ENCODE peak calls at places on chromosomes 12 and 14, in ten cellular contexts. One of them, this sample, is unnamed.

GRCh38 chr12:1811281-1811947 is 9.0 kb upstream of the LRTM2 start:
- DNase-seq in cardiac muscle cell: no peak
- DNase-seq in DND-41: no peak
- DNase-seq in HCT116: no peak
- DNase-seq in heart right ventricle: no peak
- DNase-seq in right cardiac atrium: no peak
- DNase-seq in tibial artery: no peak
- DNase-seq in iPS DF 6.9: no peak
- DNase-seq in psoas muscle: no peak
- DNase-seq in kidney: peak
- DNase-seq in this sample: no peak

GRCh38 chr14:62468946-62469345 is 576.3 kb downstream of the KCNH5 start:
- DNase-seq in psoas muscle: no peak
- DNase-seq in cardiac muscle cell: no peak
- DNase-seq in iPS DF 6.9: no peak
- DNase-seq in DND-41: no peak
- DNase-seq in tibial artery: no peak
- DNase-seq in heart right ventricle: no peak
- DNase-seq in HCT116: no peak
- DNase-seq in kidney: no peak
- DNase-seq in right cardiac atrium: no peak
- DNase-seq in this sample: no peak

GRCh38 chr14:92341791-92342190 is 18.8 kb downstream of the SLC24A4 start:
- DNase-seq in HCT116: no peak
- DNase-seq in tibial artery: no peak
- DNase-seq in DND-41: no peak
- DNase-seq in kidney: no peak
- DNase-seq in iPS DF 6.9: no peak
- DNase-seq in cardiac muscle cell: no peak
- DNase-seq in psoas muscle: no peak
- DNase-seq in heart right ventricle: no peak
- DNase-seq in right cardiac atrium: no peak
- DNase-seq in this sample: no peak

GRCh38 chr12:121283841-121284240 is 12.7 kb downstream of the CAMKK2 start:
- DNase-seq in psoas muscle: no peak
- DNase-seq in HCT116: no peak
- DNase-seq in DND-41: no peak
- DNase-seq in cardiac muscle cell: no peak
- DNase-seq in iPS DF 6.9: no peak
- DNase-seq in heart right ventricle: no peak
- DNase-seq in kidney: peak
- DNase-seq in tibial artery: no peak
- DNase-seq in right cardiac atrium: no peak
- DNase-seq in this sample: no peak

GRCh38 chr12:12947902-12948301 is 4.1 kb downstream of the GPRC5D start:
- DNase-seq in right cardiac atrium: no peak
- DNase-seq in HCT116: no peak
- DNase-seq in cardiac muscle cell: no peak
- DNase-seq in kidney: no peak
- DNase-seq in iPS DF 6.9: no peak
- DNase-seq in DND-41: no peak
- DNase-seq in psoas muscle: no peak
- DNase-seq in tibial artery: no peak
- DNase-seq in heart right ventricle: no peak
- DNase-seq in this sample: no peak

GRCh38 chr14:24232121-24232644 is at the start of gene NEDD8:
- DNase-seq in kidney: peak
- DNase-seq in psoas muscle: peak
- DNase-seq in HCT116: peak
- DNase-seq in cardiac muscle cell: peak
- DNase-seq in DND-41: peak
- DNase-seq in heart right ventricle: peak
- DNase-seq in right cardiac atrium: peak
- DNase-seq in tibial artery: peak
- DNase-seq in iPS DF 6.9: peak
- DNase-seq in this sample: peak

GRCh38 chr12:104671407-104672095 is 214.8 kb downstream of the CHST11 start:
- DNase-seq in HCT116: peak
- DNase-seq in cardiac muscle cell: peak
- DNase-seq in psoas muscle: peak
- DNase-seq in tibial artery: peak
- DNase-seq in kidney: peak
- DNase-seq in iPS DF 6.9: no peak
- DNase-seq in right cardiac atrium: peak
- DNase-seq in heart right ventricle: peak
- DNase-seq in DND-41: peak
- DNase-seq in this sample: peak

GRCh38 chr12:27900920-27901879 is 71.3 kb downstream of the PTHLH start:
- DNase-seq in cardiac muscle cell: no peak
- DNase-seq in DND-41: no peak
- DNase-seq in kidney: no peak
- DNase-seq in psoas muscle: no peak
- DNase-seq in right cardiac atrium: no peak
- DNase-seq in heart right ventricle: no peak
- DNase-seq in iPS DF 6.9: no peak
- DNase-seq in HCT116: no peak
- DNase-seq in tibial artery: no peak
- DNase-seq in this sample: no peak

DNA sequence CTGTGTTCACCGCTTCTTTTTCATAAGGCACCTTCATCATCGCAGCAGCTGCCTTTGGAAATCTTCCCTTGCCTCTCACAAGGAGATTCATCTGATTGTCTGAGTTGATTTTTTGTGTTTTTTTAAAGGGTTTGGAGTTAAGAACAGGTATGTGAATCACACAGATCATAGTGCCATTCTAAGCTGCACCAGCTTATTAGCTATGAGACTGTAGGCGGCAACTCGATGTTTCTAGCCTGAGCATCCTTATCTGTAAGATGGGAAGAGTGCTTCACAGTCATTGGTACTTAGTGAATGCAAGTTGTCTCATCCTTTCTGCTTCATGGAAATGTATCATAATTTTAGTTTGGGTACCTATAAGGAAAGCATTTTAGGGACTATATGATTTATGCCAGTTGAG is 32.0 kb downstream of the SLC25A29 start:
- DNase-seq in heart right ventricle: no peak
- DNase-seq in cardiac muscle cell: no peak
- DNase-seq in HCT116: no peak
- DNase-seq in psoas muscle: no peak
- DNase-seq in iPS DF 6.9: no peak
- DNase-seq in kidney: no peak
- DNase-seq in right cardiac atrium: no peak
- DNase-seq in DND-41: no peak
- DNase-seq in tibial artery: no peak
- DNase-seq in this sample: no peak
- H3K4me3 ChIP-seq in heart right ventricle: no peak
- H3K4me3 ChIP-seq in cardiac muscle cell: no peak
- H3K4me3 ChIP-seq in HCT116: no peak
- H3K4me3 ChIP-seq in psoas muscle: no peak
- H3K4me3 ChIP-seq in iPS DF 6.9: no peak
- H3K4me3 ChIP-seq in kidney: no peak
- H3K4me3 ChIP-seq in right cardiac atrium: no peak
- H3K4me3 ChIP-seq in DND-41: no peak
- H3K4me3 ChIP-seq in tibial artery: no peak
- H3K4me3 ChIP-seq in this sample: no peak

DNA sequence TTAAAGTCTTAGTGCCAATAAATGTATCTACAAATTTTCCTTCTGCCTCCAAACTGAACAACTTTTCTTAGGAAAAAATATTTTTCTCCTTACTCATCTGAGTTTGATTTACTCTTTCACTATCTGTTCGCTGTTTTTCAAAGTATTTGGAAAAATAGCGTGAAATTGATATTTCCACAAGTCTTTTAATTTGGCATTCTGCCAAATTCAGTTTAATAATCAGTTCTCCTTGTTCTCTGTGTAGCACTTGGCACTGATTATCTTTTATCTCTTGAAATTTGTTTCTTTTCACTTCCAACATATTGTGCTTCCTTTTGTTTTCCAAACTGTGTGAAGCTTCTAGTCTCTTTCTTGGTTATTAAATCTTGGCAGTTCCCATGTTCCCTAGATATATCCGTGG is 559.8 kb downstream of the RPL10L start:
- DNase-seq in psoas muscle: no peak
- DNase-seq in HCT116: no peak
- DNase-seq in heart right ventricle: no peak
- DNase-seq in DND-41: no peak
- DNase-seq in right cardiac atrium: no peak
- DNase-seq in cardiac muscle cell: no peak
- DNase-seq in kidney: no peak
- DNase-seq in tibial artery: no peak
- DNase-seq in iPS DF 6.9: no peak
- DNase-seq in this sample: no peak
- H3K27ac ChIP-seq in psoas muscle: no peak
- H3K27ac ChIP-seq in HCT116: no peak
- H3K27ac ChIP-seq in heart right ventricle: no peak
- H3K27ac ChIP-seq in DND-41: no peak
- H3K27ac ChIP-seq in right cardiac atrium: no peak
- H3K27ac ChIP-seq in cardiac muscle cell: no peak
- H3K27ac ChIP-seq in kidney: no peak
- H3K27ac ChIP-seq in tibial artery: no peak
- H3K27ac ChIP-seq in iPS DF 6.9: no peak
- H3K27ac ChIP-seq in this sample: no peak

GRCh38 chr12:46983393-46983793 is 96.0 kb upstream of the PCED1B start:
- DNase-seq in DND-41: no peak
- DNase-seq in tibial artery: no peak
- DNase-seq in iPS DF 6.9: no peak
- DNase-seq in cardiac muscle cell: no peak
- DNase-seq in psoas muscle: no peak
- DNase-seq in right cardiac atrium: no peak
- DNase-seq in kidney: peak
- DNase-seq in heart right ventricle: no peak
- DNase-seq in HCT116: no peak
- DNase-seq in this sample: no peak
- H3K4me3 ChIP-seq in DND-41: no peak
- H3K4me3 ChIP-seq in tibial artery: no peak
- H3K4me3 ChIP-seq in iPS DF 6.9: no peak
- H3K4me3 ChIP-seq in cardiac muscle cell: no peak
- H3K4me3 ChIP-seq in psoas muscle: no peak
- H3K4me3 ChIP-seq in right cardiac atrium: no peak
- H3K4me3 ChIP-seq in kidney: no peak
- H3K4me3 ChIP-seq in heart right ventricle: no peak
- H3K4me3 ChIP-seq in HCT116: no peak
- H3K4me3 ChIP-seq in this sample: no peak

GRCh38 chr12:33586576-33586975 is 147.0 kb upstream of the SYT10 start:
- DNase-seq in iPS DF 6.9: no peak
- DNase-seq in tibial artery: no peak
- DNase-seq in psoas muscle: no peak
- DNase-seq in DND-41: no peak
- DNase-seq in right cardiac atrium: no peak
- DNase-seq in cardiac muscle cell: no peak
- DNase-seq in heart right ventricle: no peak
- DNase-seq in kidney: no peak
- DNase-seq in HCT116: no peak
- DNase-seq in this sample: no peak
- H3K27ac ChIP-seq in iPS DF 6.9: no peak
- H3K27ac ChIP-seq in tibial artery: no peak
- H3K27ac ChIP-seq in psoas muscle: no peak
- H3K27ac ChIP-seq in DND-41: no peak
- H3K27ac ChIP-seq in right cardiac atrium: no peak
- H3K27ac ChIP-seq in cardiac muscle cell: no peak
- H3K27ac ChIP-seq in heart right ventricle: no peak
- H3K27ac ChIP-seq in kidney: no peak
- H3K27ac ChIP-seq in HCT116: no peak
- H3K27ac ChIP-seq in this sample: no peak

DNA sequence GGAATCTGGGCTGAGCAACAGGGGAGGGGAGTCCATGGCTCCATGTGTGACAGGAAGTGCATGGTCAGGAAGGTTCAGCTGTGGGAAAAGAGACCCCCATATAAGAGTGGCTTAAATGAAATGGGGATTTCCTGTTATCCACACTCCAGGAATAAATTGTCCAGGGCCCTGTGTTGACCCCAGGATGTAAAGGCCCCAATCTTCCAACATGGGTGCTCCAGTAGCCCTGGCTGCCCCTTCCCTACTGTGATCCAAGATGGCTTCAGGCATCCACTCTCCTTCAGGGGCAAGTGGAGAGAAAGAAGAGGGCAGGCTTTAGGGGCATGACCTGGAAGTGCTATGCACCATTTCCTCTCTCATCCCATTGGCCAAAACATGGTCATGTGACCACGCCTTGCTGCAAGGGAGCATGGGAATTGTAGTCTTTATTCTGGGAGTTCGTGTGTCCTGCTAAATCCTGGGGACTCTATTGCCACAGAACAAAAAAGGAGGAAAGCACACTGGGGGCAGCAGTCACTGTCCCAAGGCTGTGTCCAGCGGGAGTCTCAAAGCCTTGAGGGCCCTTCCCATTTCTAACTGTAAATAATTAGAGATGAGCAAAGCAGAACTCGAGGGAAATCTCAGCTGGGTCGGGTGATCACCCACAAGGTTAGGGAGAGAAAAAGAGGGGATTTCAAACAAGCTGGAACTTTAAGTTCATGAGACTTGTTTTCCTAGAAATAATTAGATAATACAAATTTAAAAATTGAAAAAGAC is 289.2 kb downstream of the ADGRD1 start:
- DNase-seq in kidney: peak
- DNase-seq in tibial artery: no peak
- DNase-seq in DND-41: peak
- DNase-seq in cardiac muscle cell: no peak
- DNase-seq in psoas muscle: no peak
- DNase-seq in right cardiac atrium: no peak
- DNase-seq in heart right ventricle: no peak
- DNase-seq in HCT116: peak
- DNase-seq in iPS DF 6.9: peak
- DNase-seq in this sample: no peak
- H3K4me3 ChIP-seq in kidney: no peak
- H3K4me3 ChIP-seq in tibial artery: no peak
- H3K4me3 ChIP-seq in DND-41: no peak
- H3K4me3 ChIP-seq in cardiac muscle cell: no peak
- H3K4me3 ChIP-seq in psoas muscle: no peak
- H3K4me3 ChIP-seq in right cardiac atrium: no peak
- H3K4me3 ChIP-seq in heart right ventricle: no peak
- H3K4me3 ChIP-seq in HCT116: peak
- H3K4me3 ChIP-seq in iPS DF 6.9: no peak
- H3K4me3 ChIP-seq in this sample: no peak

DNA sequence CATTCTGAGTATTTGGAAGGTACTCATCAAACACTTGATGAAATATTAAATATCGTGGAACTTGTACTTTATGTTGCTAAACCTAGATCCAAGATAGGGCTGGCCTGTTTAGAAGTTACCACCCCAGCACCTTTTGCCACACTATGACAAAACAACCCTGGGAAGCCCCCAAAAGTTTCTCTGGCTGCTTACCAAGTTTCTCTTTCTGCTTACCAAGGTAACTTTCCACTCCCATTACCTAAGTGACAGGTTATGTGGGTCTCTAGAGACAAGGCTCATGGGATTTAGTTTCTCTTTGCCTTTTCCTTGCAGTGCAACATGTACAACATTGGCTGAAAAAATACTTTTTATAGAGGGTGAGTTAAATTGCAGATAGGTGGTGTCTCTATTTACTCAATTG is 28.9 kb upstream of the PPM1A start:
- DNase-seq in right cardiac atrium: no peak
- DNase-seq in DND-41: no peak
- DNase-seq in iPS DF 6.9: no peak
- DNase-seq in cardiac muscle cell: no peak
- DNase-seq in HCT116: no peak
- DNase-seq in kidney: no peak
- DNase-seq in heart right ventricle: no peak
- DNase-seq in psoas muscle: no peak
- DNase-seq in tibial artery: no peak
- DNase-seq in this sample: no peak
- H3K27ac ChIP-seq in right cardiac atrium: no peak
- H3K27ac ChIP-seq in DND-41: no peak
- H3K27ac ChIP-seq in iPS DF 6.9: no peak
- H3K27ac ChIP-seq in cardiac muscle cell: no peak
- H3K27ac ChIP-seq in HCT116: no peak
- H3K27ac ChIP-seq in kidney: no peak
- H3K27ac ChIP-seq in heart right ventricle: no peak
- H3K27ac ChIP-seq in psoas muscle: no peak
- H3K27ac ChIP-seq in tibial artery: no peak
- H3K27ac ChIP-seq in this sample: no peak

GRCh38 chr12:49529409-49529808 is 9.4 kb upstream of the KCNH3 start:
- DNase-seq in heart right ventricle: no peak
- DNase-seq in cardiac muscle cell: no peak
- DNase-seq in DND-41: no peak
- DNase-seq in kidney: no peak
- DNase-seq in HCT116: no peak
- DNase-seq in psoas muscle: no peak
- DNase-seq in right cardiac atrium: no peak
- DNase-seq in iPS DF 6.9: no peak
- DNase-seq in tibial artery: no peak
- DNase-seq in this sample: no peak
- H3K4me3 ChIP-seq in heart right ventricle: no peak
- H3K4me3 ChIP-seq in cardiac muscle cell: no peak
- H3K4me3 ChIP-seq in DND-41: no peak
- H3K4me3 ChIP-seq in kidney: no peak
- H3K4me3 ChIP-seq in HCT116: no peak
- H3K4me3 ChIP-seq in psoas muscle: no peak
- H3K4me3 ChIP-seq in right cardiac atrium: no peak
- H3K4me3 ChIP-seq in iPS DF 6.9: no peak
- H3K4me3 ChIP-seq in tibial artery: no peak
- H3K4me3 ChIP-seq in this sample: no peak